ENCODE peak calls at places on chromosomes 7 and 10, in seven cellular contexts. X is heart right ventricle, D is ascending aorta, T is heart left ventricle, Z is kidney epithelial cell, C is fibroblast of villous mesenchyme, M is brain microvascular endothelial cell. A is an unnamed sample.

GRCh38 chr10:82238291-82238690 is 363.3 kb downstream of the NRG3 start:
- DNase-seq in X (no peak), D (no peak), T (no peak), Z (no peak), C (no peak), M (no peak), A (no peak)

GRCh38 chr7:130901209-130901783 is 167.3 kb upstream of the KLF14 start:
- DNase-seq in X (peak; percentile 48), D (peak; percentile 88), T (peak; percentile 79), Z (peak; percentile 96), C (peak; percentile 88), M (peak; percentile 96), A (no peak)

GRCh38 chr10:78953124-78954008 is 115.4 kb upstream of the ZMIZ1 start:
- DNase-seq in X (no peak), D (no peak), T (peak; percentile 72), Z (no peak), C (peak; percentile 63), M (no peak), A (no peak)

GRCh38 chr7:112414855-112415490 is 35.3 kb upstream of the IFRD1 start:
- DNase-seq in X (no peak), D (no peak), T (no peak), Z (no peak), C (peak; percentile 34), M (peak; percentile 43), A (no peak)

GRCh38 chr7:74040101-74040790 is 12.3 kb downstream of the ELN start:
- DNase-seq in X (no peak), D (no peak), T (no peak), Z (no peak), C (no peak), M (no peak), A (no peak)

GRCh38 chr10:66519616-66520015 is 406.2 kb upstream of the LRRTM3 start:
- DNase-seq in X (no peak), D (no peak), T (no peak), Z (no peak), C (no peak), M (no peak), A (no peak)

GRCh38 chr10:127937069-127937468 is 30.2 kb downstream of the PTPRE start:
- DNase-seq in X (no peak), D (no peak), T (no peak), Z (no peak), C (no peak), M (no peak), A (no peak)

GRCh38 chr10:4214912-4215311 is 429.9 kb upstream of the KLF6 start:
- DNase-seq in X (no peak), D (no peak), T (no peak), Z (no peak), C (no peak), M (no peak), A (no peak)

GRCh38 chr7:2181077-2181854 is 51.5 kb downstream of the MAD1L1 start:
- DNase-seq in X (no peak), D (no peak), T (no peak), Z (no peak), C (no peak), M (no peak), A (no peak)

GRCh38 chr7:40329601-40330153 is 194.9 kb downstream of the SUGCT start:
- DNase-seq in X (no peak), D (no peak), T (no peak), Z (no peak), C (peak; percentile 71), M (peak; percentile 16), A (no peak)

GRCh38 chr10:26486304-26486703 is 48.2 kb downstream of the APBB1IP start:
- DNase-seq in X (no peak), D (peak; percentile 72), T (peak; percentile 40), Z (peak; percentile 75), C (peak; percentile 86), M (peak; percentile 67), A (peak; percentile 97)

GRCh38 chr10:76618171-76618570 is 1019.4 kb downstream of the KCNMA1 start:
- DNase-seq in X (no peak), D (no peak), T (no peak), Z (no peak), C (no peak), M (no peak), A (no peak)

GRCh38 chr7:97845622-97846203 is 26.5 kb downstream of the ASNS start:
- DNase-seq in X (no peak), D (no peak), T (no peak), Z (no peak), C (peak; percentile 35), M (peak; percentile 16), A (peak; percentile 10)

GRCh38 chr7:146129296-146129695 is 12.7 kb downstream of the CNTNAP2 start:
- DNase-seq in X (no peak), D (no peak), T (no peak), Z (no peak), C (no peak), M (no peak), A (no peak)

GRCh38 chr10:12348870-12349627 is at the start of gene CAMK1D:
- DNase-seq in X (peak; percentile 83), D (peak; percentile 90), T (peak; percentile 81), Z (no peak), C (peak; percentile 72), M (peak; percentile 56), A (no peak)

GRCh38 chr7:142626420-142627035 is 122.7 kb upstream of the PRSS1 start:
- DNase-seq in X (no peak), D (peak; percentile 67), T (peak; percentile 32), Z (no peak), C (no peak), M (peak; percentile 45), A (no peak)
- TF ChIP-seq CTCF in X (peak; percentile 32), D (no peak), T (peak; percentile 36), Z (peak; percentile 59), C (peak; percentile 57), M (peak; percentile 73), A (peak; percentile 80)

DNA sequence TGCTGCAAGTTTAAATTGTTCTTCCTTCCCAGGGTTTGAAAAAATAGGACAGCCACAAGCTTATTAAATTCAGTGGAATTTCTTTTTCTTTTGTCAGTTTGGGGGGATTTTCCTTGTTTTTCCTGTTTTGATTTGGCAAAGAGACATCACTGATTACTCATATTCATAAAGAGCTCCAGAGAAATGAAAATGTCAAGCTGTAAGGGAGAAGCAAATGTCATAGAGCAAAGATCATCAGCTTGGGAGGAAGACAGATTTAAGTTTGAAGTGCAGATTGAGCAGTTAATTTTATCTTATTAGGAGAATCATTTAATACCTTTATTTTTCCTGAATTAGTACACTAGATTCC is 255.8 kb upstream of the PHYHIPL start:
- DNase-seq in X (no peak), D (no peak), T (no peak), Z (no peak), C (no peak), M (no peak), A (no peak)
- H3K4me3 ChIP-seq in X (no peak overlapping the region), D (no peak overlapping the region), T (no peak overlapping the region), Z (no peak overlapping the region), C (no peak overlapping the region), M (no peak overlapping the region), A (no peak overlapping the region)

GRCh38 chr10:131946321-131946751 is 35.4 kb downstream of the BNIP3 start:
- DNase-seq in X (no peak), D (peak; percentile 73), T (no peak), Z (peak; percentile 21), C (peak; percentile 75), M (peak; percentile 76), A (no peak)
- TF ChIP-seq CTCF in X (no peak), D (no peak), T (no peak), Z (no peak), C (no peak), M (peak; percentile 17), A (no peak)

GRCh38 chr7:129751916-129752315 is 140.4 kb downstream of the NRF1 start:
- DNase-seq in X (no peak), D (no peak), T (no peak), Z (no peak), C (no peak), M (no peak), A (no peak)
- H3K4me3 ChIP-seq in X (no peak overlapping the region), D (no peak overlapping the region), T (no peak overlapping the region), Z (no peak overlapping the region), C (no peak overlapping the region), M (no peak overlapping the region), A (no peak overlapping the region)

DNA sequence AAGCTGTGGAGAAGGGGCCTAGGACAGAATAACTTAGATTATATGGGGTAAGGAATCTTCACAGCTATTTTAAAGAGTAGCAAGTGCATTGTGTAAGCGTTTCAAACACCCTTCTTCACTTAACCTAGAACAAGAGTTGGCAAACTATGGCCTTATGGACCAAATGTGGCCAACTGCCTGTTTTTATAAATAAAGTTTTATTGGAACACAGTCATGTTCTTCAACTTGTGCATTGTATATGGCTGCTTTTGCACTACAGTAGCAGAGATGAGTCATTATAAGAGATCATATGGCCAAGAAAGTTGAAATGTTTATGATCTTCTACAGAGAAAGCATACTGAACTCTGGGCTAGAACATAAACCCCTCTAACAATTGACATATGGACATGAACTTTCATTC is 187.8 kb downstream of the ETV1 start:
- DNase-seq in X (no peak), D (no peak), T (no peak), Z (no peak), C (no peak), M (no peak), A (no peak)
- TF ChIP-seq CTCF in X (no peak), D (no peak), T (no peak), Z (no peak), C (no peak), M (no peak), A (no peak)

DNA sequence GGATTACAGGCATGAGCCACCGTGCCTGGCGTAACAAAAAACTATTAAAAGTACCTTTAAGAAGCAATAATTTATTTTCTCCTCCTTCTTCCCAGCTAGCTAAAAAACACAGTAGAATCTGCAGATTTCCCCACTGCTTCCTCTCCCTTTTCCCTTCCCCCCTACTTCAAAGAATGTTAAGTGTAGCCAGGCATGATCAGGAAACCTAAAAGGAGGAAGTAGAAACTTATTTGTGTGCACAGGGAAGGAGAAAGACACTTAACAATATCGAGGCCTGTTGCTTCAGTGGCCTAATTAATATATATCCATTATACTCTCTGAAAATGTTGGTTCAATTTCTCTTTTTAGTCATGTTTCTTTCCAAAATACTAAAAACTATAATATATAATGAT is 127.7 kb downstream of the NRBF2 start:
- DNase-seq in X (no peak), D (no peak), T (no peak), Z (no peak), C (no peak), M (no peak), A (no peak)
- H3K4me3 ChIP-seq in X (no peak overlapping the region), D (no peak overlapping the region), T (no peak overlapping the region), Z (no peak overlapping the region), C (no peak overlapping the region), M (no peak overlapping the region), A (no peak overlapping the region)

DNA sequence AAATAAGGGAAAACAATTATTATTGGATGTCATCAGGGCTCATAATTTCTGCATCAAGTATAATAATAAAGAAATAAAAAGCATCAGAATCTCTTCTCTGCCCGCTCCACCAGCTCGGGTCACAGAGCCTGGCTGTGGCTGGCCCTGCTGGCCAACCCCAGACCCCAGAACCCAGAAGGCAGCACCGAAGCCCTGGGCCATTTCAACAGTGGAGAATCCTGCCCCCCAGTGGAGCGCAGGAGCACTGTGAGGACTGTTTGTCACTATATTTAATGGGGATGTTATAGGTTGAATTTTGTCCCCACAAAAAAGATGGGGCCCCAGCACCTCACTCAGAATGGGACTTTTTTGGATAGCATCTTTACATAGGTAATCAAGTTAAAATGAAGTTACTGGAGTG is 27.3 kb downstream of the DENND11 start:
- DNase-seq in X (no peak), D (no peak), T (no peak), Z (no peak), C (no peak), M (no peak), A (no peak)
- TF ChIP-seq CTCF in X (no peak), D (no peak), T (peak; percentile 37), Z (peak; percentile 79), C (peak; percentile 33), M (peak; percentile 78), A (peak; percentile 59)